ENCODE peak calls at places on chromosome 2, in five cellular contexts. R is adrenal gland, V is IMR-90, P is stomach, Y is uterus. G is an unnamed sample.

GRCh38 chr2:138503087-138503442 is 1.5 kb downstream of the SPOPL start:
- DNase-seq in R (no peak), V (no peak), P (no peak), Y (no peak), G (no peak)

GRCh38 chr2:45435316-45435715 is 175.8 kb downstream of the SRBD1 start:
- DNase-seq in P (no peak), Y (no peak), R (no peak), V (peak), G (peak)

GRCh38 chr2:136122654-136123053 is 4.7 kb upstream of the CXCR4 start:
- DNase-seq in P (no peak), R (no peak), Y (no peak), V (no peak), G (no peak)

GRCh38 chr2:163248321-163249090 is 409.9 kb upstream of the KCNH7 start:
- DNase-seq in R (no peak), P (no peak), V (no peak), Y (no peak), G (no peak)

GRCh38 chr2:40240067-40240466 is 211.8 kb downstream of the SLC8A1 start:
- DNase-seq in Y (peak), V (peak), P (peak), R (peak), G (no peak)

GRCh38 chr2:238344517-238344916 is 24.2 kb downstream of the TRAF3IP1 start:
- DNase-seq in P (no peak), R (no peak), V (peak), Y (no peak), G (no peak)

GRCh38 chr2:223210489-223210888 is 158.5 kb downstream of the KCNE4 start:
- DNase-seq in R (no peak), V (no peak), Y (no peak), P (no peak), G (no peak)

GRCh38 chr2:147808520-147808919 is 36.3 kb upstream of the ACVR2A start:
- DNase-seq in P (no peak), Y (no peak), R (no peak), V (no peak), G (no peak)

GRCh38 chr2:125086313-125087184 is 1061.5 kb downstream of the CNTNAP5 start:
- DNase-seq in P (no peak), V (no peak), Y (no peak), R (no peak), G (no peak)

GRCh38 chr2:108193251-108193650 is 46.5 kb upstream of the SULT1C3 start:
- DNase-seq in R (no peak), P (no peak), Y (no peak), V (no peak), G (no peak)

GRCh38 chr2:118249970-118250369 is 161.7 kb downstream of the INSIG2 start:
- DNase-seq in R (no peak), P (no peak), Y (no peak), V (peak), G (no peak)

GRCh38 chr2:147173186-147173575 is 671.6 kb upstream of the ACVR2A start:
- DNase-seq in P (no peak), R (no peak), Y (no peak), V (no peak), G (no peak)

GRCh38 chr2:101151141-101151858 is at the start of gene TBC1D8:
- DNase-seq in V (peak), Y (peak), R (peak), P (peak), G (peak)
- TF ChIP-seq POLR2A in V (no peak), Y (peak), R (peak), P (no peak), G (peak)

GRCh38 chr2:10439185-10439879 is 8.8 kb downstream of the ODC1 start:
- DNase-seq in V (no peak), R (no peak), P (no peak), Y (no peak), G (no peak)
- TF ChIP-seq POLR2A in V (no peak), R (no peak), P (no peak), Y (no peak), G (no peak)

DNA sequence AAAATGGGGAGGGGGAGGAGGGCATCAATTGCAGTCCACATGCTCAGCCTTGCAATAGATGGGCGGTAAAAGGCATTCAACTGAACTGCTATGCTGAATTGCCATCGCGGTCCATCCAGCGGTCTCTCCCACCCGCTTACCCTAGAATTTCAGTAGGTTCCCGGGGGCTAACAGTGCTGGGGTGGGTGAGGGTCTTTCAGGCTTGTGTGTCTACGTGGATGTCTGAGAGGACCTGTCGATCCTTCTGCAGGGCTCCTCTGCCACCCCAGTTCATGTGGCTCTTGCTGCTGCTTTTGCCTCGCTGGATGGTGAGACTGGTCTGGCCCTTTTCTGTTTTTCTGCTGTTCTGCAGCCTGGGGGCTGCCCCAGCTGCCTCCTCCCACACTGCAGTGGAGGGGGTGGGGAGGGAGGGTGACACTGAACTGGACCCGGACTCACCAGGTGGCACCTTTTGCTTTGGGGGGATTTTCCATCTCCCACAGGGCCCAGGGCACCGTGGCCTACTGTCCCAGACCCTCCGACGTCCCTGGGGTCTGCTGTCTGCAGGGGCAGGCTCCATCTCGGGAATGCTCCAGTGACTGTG is 14.1 kb downstream of the ACKR3 start:
- DNase-seq in V (no peak), R (no peak), Y (no peak), P (no peak), G (no peak)
- TF ChIP-seq POLR2A in V (no peak), R (no peak), Y (no peak), P (no peak), G (no peak)

GRCh38 chr2:218219934-218220333 is 2.9 kb downstream of the ARPC2 start:
- DNase-seq in Y (no peak), R (no peak), V (no peak), P (no peak), G (no peak)

GRCh38 chr2:218216336-218216673 is 684 bp upstream of the ARPC2 start:
- DNase-seq in Y (peak), R (no peak), V (no peak), P (no peak), G (no peak)

GRCh38 chr2:218217366-218218309 is 649 bp downstream of the ARPC2 start:
- DNase-seq in R (peak), V (peak), P (peak), Y (peak), G (peak)

GRCh38 chr2:218218409-218219185 is 1.6 kb downstream of the ARPC2 start:
- DNase-seq in Y (no peak), P (no peak), V (no peak), R (no peak), G (no peak)

DNA sequence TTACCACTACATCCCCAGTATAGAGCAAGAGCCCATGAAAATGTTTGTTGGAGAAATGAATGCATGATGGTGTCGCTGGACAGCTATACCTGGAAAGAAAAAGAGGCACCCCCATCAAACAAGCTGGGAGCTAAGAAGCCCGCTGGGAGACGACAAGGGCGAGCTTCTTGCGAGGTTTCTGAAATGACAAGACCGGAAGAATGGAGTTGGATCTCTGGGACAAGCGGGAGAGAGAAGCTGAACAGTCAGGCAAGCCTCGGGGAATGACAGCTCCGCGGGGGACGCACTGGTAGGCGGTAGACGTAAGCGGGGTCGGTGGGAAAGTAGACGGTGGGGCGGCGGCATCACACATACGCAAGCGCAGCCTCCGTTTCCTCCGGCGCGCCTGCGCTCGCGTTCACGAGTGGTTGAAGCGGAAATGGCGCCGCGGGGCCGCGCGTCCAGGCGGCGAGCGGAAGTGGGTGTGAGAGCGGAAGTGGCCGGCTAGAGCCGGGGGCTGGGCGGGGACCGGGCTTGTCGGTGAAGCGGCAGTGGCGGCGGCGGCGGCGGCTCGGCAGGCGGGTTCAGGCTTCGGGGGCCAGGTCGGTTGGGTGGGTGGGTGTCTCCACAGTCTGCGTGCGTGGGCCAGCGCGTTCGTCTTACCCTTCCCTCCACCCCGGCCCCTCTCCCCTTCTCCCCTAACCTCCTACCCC is at the start of gene ARPC2:
- DNase-seq in Y (peak), V (peak), P (peak), R (peak), G (peak)
- TF ChIP-seq POLR2A in Y (peak), V (peak), P (peak), R (peak), G (peak)